ENCODE peak calls at places on chromosomes 4 and X, in five cellular contexts. One of them, this sample, is unnamed.
A peak's percentile ranks its signal among the peaks of the same experiment; 100 is the strongest.

GRCh38 chr4:7805533-7806079 is 134.1 kb downstream of the AFAP1 start:
- DNase-seq in H1: no peak
- DNase-seq in HepG2: peak; percentile 96
- DNase-seq in HEK293T: no peak
- DNase-seq in GM12878: no peak
- DNase-seq in this sample: no peak

GRCh38 chr4:95985051-95985450 is 145.2 kb downstream of the PDHA2 start:
- DNase-seq in HepG2: no peak
- DNase-seq in GM12878: peak; percentile 4
- DNase-seq in H1: no peak
- DNase-seq in HEK293T: no peak
- DNase-seq in this sample: no peak

GRCh38 chr4:142411993-142412392 is 434.1 kb downstream of the INPP4B start:
- DNase-seq in HepG2: no peak
- DNase-seq in HEK293T: no peak
- DNase-seq in H1: no peak
- DNase-seq in GM12878: no peak
- DNase-seq in this sample: no peak

GRCh38 chr4:1253831-1254230 is 4.9 kb upstream of the CTBP1 start:
- DNase-seq in GM12878: no peak
- DNase-seq in H1: no peak
- DNase-seq in HepG2: no peak
- DNase-seq in HEK293T: no peak
- DNase-seq in this sample: no peak

GRCh38 chr4:73704314-73705055 is 35.9 kb upstream of the CXCL8 start:
- DNase-seq in HepG2: peak; percentile 48
- DNase-seq in H1: no peak
- DNase-seq in GM12878: no peak
- DNase-seq in HEK293T: no peak
- DNase-seq in this sample: no peak

GRCh38 chrX:66150188-66150587 is 13.9 kb upstream of the HEPH start:
- DNase-seq in HEK293T: no peak
- DNase-seq in HepG2: no peak
- DNase-seq in GM12878: no peak
- DNase-seq in H1: no peak
- DNase-seq in this sample: no peak

GRCh38 chr4:98544141-98544817 is 114.1 kb downstream of the TSPAN5 start:
- DNase-seq in H1: no peak
- DNase-seq in HEK293T: no peak
- DNase-seq in GM12878: no peak
- DNase-seq in HepG2: no peak
- DNase-seq in this sample: no peak

GRCh38 chr4:154361450-154361849 is 130.1 kb downstream of the DCHS2 start:
- DNase-seq in H1: no peak
- DNase-seq in HepG2: no peak
- DNase-seq in GM12878: no peak
- DNase-seq in HEK293T: no peak
- DNase-seq in this sample: no peak

GRCh38 chr4:152588869-152589268 is 53.0 kb upstream of the FBXW7 start:
- DNase-seq in HEK293T: no peak
- DNase-seq in GM12878: no peak
- DNase-seq in HepG2: no peak
- DNase-seq in H1: no peak
- DNase-seq in this sample: no peak

GRCh38 chrX:107978707-107979307 is 3.4 kb downstream of the TEX13B start:
- DNase-seq in H1: no peak
- DNase-seq in GM12878: no peak
- DNase-seq in HepG2: peak; percentile 11
- DNase-seq in HEK293T: peak; percentile 55
- DNase-seq in this sample: no peak

GRCh38 chr4:70533211-70533610 is 14.8 kb downstream of the AMTN start:
- DNase-seq in HEK293T: no peak
- DNase-seq in GM12878: no peak
- DNase-seq in H1: no peak
- DNase-seq in HepG2: no peak
- DNase-seq in this sample: no peak

GRCh38 chr4:105246712-105247111 is 100.0 kb downstream of the TET2 start:
- DNase-seq in HEK293T: no peak
- DNase-seq in HepG2: no peak
- DNase-seq in GM12878: no peak
- DNase-seq in H1: no peak
- DNase-seq in this sample: no peak

GRCh38 chr4:179595671-179596410 is 2153.6 kb upstream of the AGA start:
- DNase-seq in HEK293T: no peak
- DNase-seq in H1: no peak
- DNase-seq in GM12878: no peak
- DNase-seq in HepG2: no peak
- DNase-seq in this sample: no peak

GRCh38 chr4:23881674-23882337 is 8.0 kb downstream of the PPARGC1A start:
- DNase-seq in GM12878: no peak
- DNase-seq in H1: no peak
- DNase-seq in HepG2: peak; percentile 56
- DNase-seq in HEK293T: no peak
- DNase-seq in this sample: no peak

GRCh38 chr4:103091601-103092223 is 7.9 kb downstream of the BDH2 start:
- DNase-seq in GM12878: peak; percentile 59
- DNase-seq in HepG2: peak; percentile 72
- DNase-seq in HEK293T: peak; percentile 26
- DNase-seq in H1: no peak
- DNase-seq in this sample: peak; percentile 27

GRCh38 chrX:5915783-5916182 is 312.9 kb downstream of the NLGN4X start:
- DNase-seq in HepG2: no peak
- DNase-seq in H1: no peak
- DNase-seq in HEK293T: no peak
- DNase-seq in GM12878: no peak
- DNase-seq in this sample: no peak

GRCh38 chr4:7402526-7402925 is 32.2 kb downstream of the PSAPL1 start:
- DNase-seq in H1: no peak
- DNase-seq in HEK293T: no peak
- DNase-seq in GM12878: no peak
- DNase-seq in HepG2: no peak
- DNase-seq in this sample: no peak

GRCh38 chr4:172786039-172786792 is 382.4 kb upstream of the GALNT7 start:
- DNase-seq in HepG2: no peak
- DNase-seq in HEK293T: no peak
- DNase-seq in H1: no peak
- DNase-seq in GM12878: no peak
- DNase-seq in this sample: no peak
- TF ChIP-seq SUZ12 in HepG2: no peak
- TF ChIP-seq SUZ12 in HEK293T: no peak
- TF ChIP-seq SUZ12 in H1: no peak
- TF ChIP-seq SUZ12 in GM12878: no peak
- TF ChIP-seq SUZ12 in this sample: no peak

GRCh38 chr4:150006197-150006596 is 72.0 kb upstream of the DCLK2 start:
- DNase-seq in H1: no peak
- DNase-seq in HEK293T: no peak
- DNase-seq in HepG2: no peak
- DNase-seq in GM12878: no peak
- DNase-seq in this sample: no peak
- TF ChIP-seq SUZ12 in H1: no peak
- TF ChIP-seq SUZ12 in HEK293T: no peak
- TF ChIP-seq SUZ12 in HepG2: no peak
- TF ChIP-seq SUZ12 in GM12878: no peak
- TF ChIP-seq SUZ12 in this sample: no peak

GRCh38 chrX:132876933-132877332 is 81.5 kb downstream of the HS6ST2 start:
- DNase-seq in GM12878: no peak
- DNase-seq in HEK293T: no peak
- DNase-seq in H1: no peak
- DNase-seq in HepG2: no peak
- DNase-seq in this sample: no peak
- TF ChIP-seq SUZ12 in GM12878: no peak
- TF ChIP-seq SUZ12 in HEK293T: no peak
- TF ChIP-seq SUZ12 in H1: no peak
- TF ChIP-seq SUZ12 in HepG2: no peak
- TF ChIP-seq SUZ12 in this sample: no peak

GRCh38 chrX:72340572-72340971 is 34.9 kb upstream of the CITED1 start:
- DNase-seq in HepG2: no peak
- DNase-seq in HEK293T: no peak
- DNase-seq in GM12878: no peak
- DNase-seq in H1: no peak
- DNase-seq in this sample: no peak
- TF ChIP-seq SUZ12 in HepG2: no peak
- TF ChIP-seq SUZ12 in HEK293T: no peak
- TF ChIP-seq SUZ12 in GM12878: no peak
- TF ChIP-seq SUZ12 in H1: no peak
- TF ChIP-seq SUZ12 in this sample: no peak

GRCh38 chrX:136047001-136047642 is 61.9 kb downstream of the SLC9A6 start:
- DNase-seq in HEK293T: no peak
- DNase-seq in GM12878: no peak
- DNase-seq in H1: no peak
- DNase-seq in HepG2: no peak
- DNase-seq in this sample: no peak
- TF ChIP-seq SUZ12 in HEK293T: no peak
- TF ChIP-seq SUZ12 in GM12878: no peak
- TF ChIP-seq SUZ12 in H1: no peak
- TF ChIP-seq SUZ12 in HepG2: no peak
- TF ChIP-seq SUZ12 in this sample: no peak

DNA sequence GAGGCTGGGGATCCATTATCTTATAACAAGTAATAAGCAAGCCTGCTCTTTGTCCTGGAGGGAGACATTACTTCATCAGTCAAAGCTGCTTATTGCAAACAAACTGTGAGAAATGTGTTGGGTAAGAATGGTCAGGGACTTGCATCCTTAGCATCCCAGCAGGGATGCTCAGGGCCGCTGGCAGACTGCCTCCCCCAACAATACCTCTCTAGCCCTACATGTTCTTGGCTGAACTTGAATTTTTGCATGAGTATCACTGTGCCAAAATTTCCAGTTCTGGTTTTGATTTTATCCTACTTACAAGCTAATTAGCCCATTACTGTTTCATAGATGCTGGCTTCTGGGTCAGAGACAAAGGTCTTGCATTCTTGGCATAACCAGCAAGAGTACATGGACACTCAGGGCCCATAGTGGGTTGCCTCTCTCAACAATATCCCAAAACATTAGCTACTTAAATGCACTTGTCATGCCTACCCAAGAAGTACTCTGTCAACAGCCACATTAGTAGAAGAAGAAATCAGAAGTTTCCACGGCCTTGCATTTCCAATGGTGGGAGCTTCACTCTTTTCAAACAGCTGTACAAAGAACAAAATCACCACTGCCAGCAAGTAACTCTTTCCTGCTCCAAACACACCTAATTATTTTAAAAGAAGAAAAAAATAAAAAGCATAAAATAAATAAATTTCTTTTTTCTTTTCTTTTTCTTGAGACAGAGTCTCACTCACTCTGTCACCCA is 41.9 kb upstream of the NEUROG2 start:
- DNase-seq in H1: no peak
- DNase-seq in HepG2: no peak
- DNase-seq in HEK293T: no peak
- DNase-seq in GM12878: no peak
- DNase-seq in this sample: no peak
- TF ChIP-seq SUZ12 in H1: no peak
- TF ChIP-seq SUZ12 in HepG2: no peak
- TF ChIP-seq SUZ12 in HEK293T: no peak
- TF ChIP-seq SUZ12 in GM12878: no peak
- TF ChIP-seq SUZ12 in this sample: no peak

This sample was measured in NT2/D1.